ENCODE peak calls at places on chromosomes 1 and 21, in four cellular contexts. D is A549, G is psoas muscle, S is adrenal gland. I is an unnamed sample.

GRCh38 chr1:156706647-156707008 is 1.2 kb upstream of the CRABP2 start:
- DNase-seq in D (no peak), G (peak), S (peak), I (peak)

GRCh38 chr21:30345014-30345413 is 3.4 kb downstream of the KRTAP23-1 start:
- DNase-seq in D (no peak), G (no peak), S (no peak), I (no peak)

GRCh38 chr1:47432071-47433036 is 5.5 kb upstream of the FOXD2 start:
- DNase-seq in D (peak), G (peak), S (peak), I (no peak)

GRCh38 chr1:240784776-240785175 is 172.8 kb upstream of the GREM2 start:
- DNase-seq in D (no peak), G (no peak), S (no peak), I (no peak)

GRCh38 chr1:19643602-19644419 is at the start of gene NBL1:
- DNase-seq in D (peak), G (peak), S (no peak), I (no peak)

GRCh38 chr1:236067854-236068454 is 3.1 kb upstream of the NID1 start:
- DNase-seq in D (no peak), G (no peak), S (peak), I (no peak)

GRCh38 chr1:200257235-200257634 is 152.6 kb downstream of the ZNF281 start:
- DNase-seq in D (no peak), G (no peak), S (no peak), I (no peak)

GRCh38 chr1:36134805-36135339 is 9.8 kb upstream of the COL8A2 start:
- DNase-seq in D (peak), G (peak), S (peak), I (peak)

GRCh38 chr21:42566524-42567180 is 53.0 kb downstream of the SLC37A1 start:
- DNase-seq in D (no peak), G (no peak), S (peak), I (no peak)

GRCh38 chr1:59978026-59978425 is 51.5 kb upstream of the CYP2J2 start:
- DNase-seq in D (no peak), G (no peak), S (no peak), I (no peak)

DNA sequence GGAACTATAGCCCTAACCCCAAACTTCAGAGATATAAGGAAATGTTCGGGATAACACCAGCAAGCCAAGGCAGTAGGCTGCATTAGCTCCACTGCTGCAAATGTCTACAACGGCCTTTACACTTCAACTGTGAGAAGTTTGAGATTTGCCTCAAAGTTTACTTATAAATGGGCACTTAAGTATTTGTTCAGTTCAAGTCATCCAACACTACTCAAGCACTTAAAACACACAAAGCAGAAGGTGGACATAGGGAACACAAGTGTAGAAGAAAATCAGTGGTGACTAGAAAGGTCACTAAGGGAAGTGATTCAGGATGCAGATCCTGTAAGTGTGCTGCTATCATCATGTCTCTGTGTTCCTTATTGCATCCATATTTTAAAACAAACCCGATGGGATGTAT is 220.6 kb downstream of the SLC45A1 start:
- DNase-seq in D (no peak), G (no peak), S (no peak), I (no peak)
- H3K4me3 ChIP-seq in D (no peak), G (no peak), S (no peak), I (no peak)

GRCh38 chr1:30823627-30823968 is 66.0 kb upstream of the LAPTM5 start:
- DNase-seq in D (no peak), G (no peak), S (peak), I (no peak)

GRCh38 chr1:30824736-30825429 is 67.3 kb upstream of the LAPTM5 start:
- DNase-seq in D (no peak), G (no peak), S (no peak), I (no peak)

GRCh38 chr1:30822966-30823581 is 65.5 kb upstream of the LAPTM5 start:
- DNase-seq in D (no peak), G (no peak), S (no peak), I (no peak)

GRCh38 chr1:30822006-30822405 is 64.4 kb upstream of the LAPTM5 start:
- DNase-seq in D (no peak), G (no peak), S (no peak), I (no peak)

GRCh38 chr1:30823969-30824735 is 66.6 kb upstream of the LAPTM5 start:
- DNase-seq in D (peak), G (peak), S (peak), I (peak)
- H3K27ac ChIP-seq in D (peak), G (peak), S (peak), I (peak)

GRCh38 chr1:17340358-17340757 is 31.6 kb upstream of the PADI6 start:
- DNase-seq in D (no peak), G (no peak), S (no peak), I (no peak)
- H3K4me3 ChIP-seq in D (no peak), G (no peak), S (no peak), I (no peak)

GRCh38 chr1:54985556-54985955 is 5.1 kb downstream of the TMEM61 start:
- DNase-seq in D (no peak), G (no peak), S (no peak), I (no peak)

GRCh38 chr1:54986025-54986424 is 5.6 kb downstream of the TMEM61 start:
- DNase-seq in D (no peak), G (no peak), S (no peak), I (no peak)

GRCh38 chr1:54987830-54988705 is 7.6 kb downstream of the TMEM61 start:
- DNase-seq in D (no peak), G (no peak), S (no peak), I (peak)

GRCh38 chr1:54984126-54984842 is 3.9 kb downstream of the TMEM61 start:
- DNase-seq in D (no peak), G (no peak), S (no peak), I (peak)

DNA sequence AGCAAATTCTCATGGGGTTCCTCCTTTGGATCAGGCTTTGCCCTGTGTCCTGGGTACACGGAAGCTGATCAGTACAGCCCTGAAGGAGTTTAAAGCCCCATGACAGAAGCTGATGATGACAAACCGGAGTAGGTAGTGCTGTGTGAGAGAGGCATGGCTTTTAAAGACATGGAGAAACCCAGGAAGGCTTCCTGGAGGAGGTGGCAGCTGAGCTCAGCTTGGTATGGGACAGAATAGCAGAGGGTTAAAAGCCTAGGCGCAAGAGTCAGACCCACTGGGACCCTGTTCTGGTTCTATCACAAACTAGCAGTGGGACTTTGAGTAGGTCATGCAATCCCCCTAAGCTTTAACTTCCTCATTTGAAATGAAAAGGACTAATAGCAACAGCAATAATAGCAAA is 6.1 kb downstream of the TMEM61 start:
- DNase-seq in D (no peak), G (no peak), S (no peak), I (no peak)
- H3K27ac ChIP-seq in D (no peak), G (no peak), S (no peak), I (no peak)

GRCh38 chr1:196147530-196147929 is 460.7 kb downstream of the KCNT2 start:
- DNase-seq in D (no peak), G (no peak), S (no peak), I (no peak)
- H3K4me3 ChIP-seq in D (no peak), G (no peak), S (no peak), I (no peak)

GRCh38 chr1:152501704-152502103 is 8.9 kb upstream of the LCE5A start:
- DNase-seq in D (peak), G (no peak), S (no peak), I (no peak)
- H3K27ac ChIP-seq in D (peak), G (no peak), S (no peak), I (no peak)

GRCh38 chr1:184387069-184387870 is 441 bp downstream of the C1orf21 start:
- DNase-seq in D (peak), G (peak), S (peak), I (peak)

GRCh38 chr1:184390889-184391288 is 4.1 kb downstream of the C1orf21 start:
- DNase-seq in D (no peak), G (no peak), S (no peak), I (no peak)

GRCh38 chr1:184389446-184389845 is 2.6 kb downstream of the C1orf21 start:
- DNase-seq in D (no peak), G (no peak), S (no peak), I (no peak)

GRCh38 chr1:184387871-184388670 is 1.2 kb downstream of the C1orf21 start:
- DNase-seq in D (peak), G (no peak), S (peak), I (peak)

DNA sequence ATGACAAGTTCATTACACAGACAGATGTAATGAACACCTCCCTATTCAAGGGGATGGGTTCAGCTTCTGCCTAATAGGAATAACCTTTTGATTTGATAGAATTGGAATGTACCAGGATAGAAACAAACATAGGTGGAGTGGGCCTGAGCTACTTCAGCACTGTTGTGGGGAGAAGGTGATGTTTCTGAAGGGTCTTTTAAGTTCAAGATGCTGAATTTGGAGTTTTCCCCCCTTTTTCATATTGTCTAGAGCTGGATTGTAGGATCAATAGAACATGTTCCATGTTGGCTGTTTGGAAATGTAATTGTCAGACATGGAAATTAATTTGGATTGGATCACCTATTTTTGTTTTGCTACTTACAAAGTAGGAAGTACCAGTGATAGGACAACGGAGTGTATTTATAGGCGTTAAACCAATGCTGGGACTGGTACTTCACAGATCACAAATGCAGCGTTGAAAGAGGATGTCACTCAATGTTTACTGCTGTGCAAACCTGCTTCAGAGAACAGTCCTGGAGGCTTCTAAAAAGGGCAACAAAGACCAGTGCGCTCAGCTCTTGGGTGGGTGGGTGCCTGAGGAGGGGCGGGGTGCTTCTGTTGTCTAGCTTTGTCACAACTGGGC is 2.0 kb downstream of the C1orf21 start:
- DNase-seq in D (no peak), G (no peak), S (no peak), I (no peak)
- H3K4me3 ChIP-seq in D (peak), G (peak), S (peak), I (no peak)

DNA sequence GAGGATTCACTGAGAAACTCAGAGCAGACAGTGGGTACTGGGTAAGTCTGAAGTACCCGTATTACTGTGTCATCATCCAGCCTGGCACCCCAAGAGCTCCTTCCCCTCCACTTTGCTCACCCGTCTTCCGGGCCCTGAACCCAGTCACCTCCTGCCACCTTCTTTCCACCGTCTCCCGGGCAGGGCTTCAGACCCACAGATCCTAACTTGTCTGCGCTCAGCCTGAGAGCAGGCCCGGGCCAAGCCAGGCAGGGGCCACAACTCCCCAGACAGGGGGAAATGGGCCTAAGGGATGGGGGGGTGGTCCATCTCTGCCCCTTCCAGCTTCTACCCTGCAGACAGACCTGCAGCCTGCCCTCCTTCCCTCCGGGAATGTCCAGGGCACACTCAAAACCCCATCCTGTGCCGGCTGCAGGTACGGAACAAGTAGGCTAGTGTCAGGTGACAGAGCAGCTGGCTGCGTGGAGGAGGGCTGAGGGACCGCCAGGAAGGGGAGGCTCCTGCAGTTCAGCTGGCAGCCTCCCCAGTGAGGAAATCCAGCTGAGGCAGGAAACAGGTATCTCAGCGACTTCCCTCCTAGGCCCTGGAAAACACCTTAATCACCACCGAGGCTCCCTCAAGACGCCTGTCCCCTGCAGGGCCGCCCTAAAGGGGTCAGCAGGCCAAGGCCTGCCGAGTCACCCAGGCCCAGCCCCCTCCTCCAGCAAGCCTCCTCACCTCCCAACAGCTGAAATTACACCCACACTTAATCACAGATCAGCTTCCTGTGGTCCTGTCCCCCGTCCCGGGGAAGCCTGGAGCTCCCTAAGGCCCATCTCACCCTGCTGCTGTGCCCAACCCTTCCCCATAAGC is 3.5 kb downstream of the HSPG2 start:
- DNase-seq in D (no peak), G (peak), S (peak), I (peak)
- H3K27ac ChIP-seq in D (peak), G (peak), S (peak), I (peak)

I was measured in SJCRH30.